ENCODE peak calls at places on chromosomes 12 and 14, in six cellular contexts. S is upper lobe of right lung, B is lower lobe of right lung, D is HepG2, T is Panc1, M is HCT116. O is an unnamed sample. For H3K9me3 and H3K4me1, the result is how much of the 10 kb centered on the place peaks cover.

GRCh38 chr14:72793154-72793725 is 100.7 kb downstream of the DPF3 start:
- DNase-seq in S (no peak), B (no peak), D (no peak), T (no peak), M (no peak), O (no peak)

GRCh38 chr12:57240069-57240921 is 10.7 kb downstream of the STAC3 start:
- DNase-seq in S (peak), B (peak), D (no peak), T (no peak), M (peak), O (peak)

GRCh38 chr12:47964102-47964723 is 817 bp downstream of the TMEM106C start:
- DNase-seq in S (no peak), B (no peak), D (no peak), T (no peak), M (no peak), O (no peak)

GRCh38 chr14:50003213-50004021 is 110.5 kb downstream of the ARF6 start:
- DNase-seq in S (peak), B (peak), D (peak), T (no peak), M (peak), O (peak)

GRCh38 chr12:12916135-12916956 is 25.0 kb downstream of the GPRC5A start:
- DNase-seq in S (peak), B (peak), D (peak), T (no peak), M (peak), O (peak)

GRCh38 chr14:61388173-61388975 is 67.0 kb downstream of the PRKCH start:
- DNase-seq in S (no peak), B (no peak), D (no peak), T (no peak), M (peak), O (peak)

GRCh38 chr12:132170637-132171292 is 26.5 kb downstream of the NOC4L start:
- DNase-seq in S (peak), B (peak), D (no peak), T (no peak), M (no peak), O (no peak)

GRCh38 chr12:125343649-125344048 is 278.4 kb downstream of the AACS start:
- DNase-seq in S (no peak), B (no peak), D (no peak), T (no peak), M (no peak), O (no peak)

GRCh38 chr14:52190532-52190931 is 77.0 kb upstream of the PTGDR start:
- DNase-seq in S (no peak), B (no peak), D (no peak), T (no peak), M (no peak), O (no peak)

GRCh38 chr12:27965966-27966365 is 6.6 kb downstream of the PTHLH start:
- DNase-seq in S (no peak), B (no peak), D (no peak), T (no peak), M (no peak), O (no peak)

GRCh38 chr12:118122264-118122663 is 13.7 kb upstream of the PEBP1 start:
- DNase-seq in S (peak), B (no peak), D (no peak), T (no peak), M (no peak), O (no peak)

GRCh38 chr12:31324845-31325523 is 966 bp downstream of the SINHCAF start:
- DNase-seq in S (peak), B (peak), D (no peak), T (no peak), M (no peak), O (peak)

GRCh38 chr12:116547955-116548471 is 11.2 kb upstream of the MAP1LC3B2 start:
- DNase-seq in S (no peak), B (no peak), D (no peak), T (no peak), M (no peak), O (no peak)

GRCh38 chr12:95213928-95214327 is 3.3 kb downstream of the FGD6 start:
- DNase-seq in S (no peak), B (no peak), D (no peak), T (no peak), M (no peak), O (no peak)

GRCh38 chr12:94510128-94510527 is 50.5 kb upstream of the CEP83 start:
- DNase-seq in S (no peak), B (no peak), D (no peak), T (no peak), M (no peak), O (no peak)

GRCh38 chr14:106224694-106224971 is 698.2 kb downstream of the TMEM121 start:
- DNase-seq in S (no peak), B (no peak), D (no peak), T (no peak), M (no peak), O (no peak)
- H3K9me3 ChIP-seq in S (under half), B (under half), D (under half), T (under half), M (under half), O (under half)

DNA sequence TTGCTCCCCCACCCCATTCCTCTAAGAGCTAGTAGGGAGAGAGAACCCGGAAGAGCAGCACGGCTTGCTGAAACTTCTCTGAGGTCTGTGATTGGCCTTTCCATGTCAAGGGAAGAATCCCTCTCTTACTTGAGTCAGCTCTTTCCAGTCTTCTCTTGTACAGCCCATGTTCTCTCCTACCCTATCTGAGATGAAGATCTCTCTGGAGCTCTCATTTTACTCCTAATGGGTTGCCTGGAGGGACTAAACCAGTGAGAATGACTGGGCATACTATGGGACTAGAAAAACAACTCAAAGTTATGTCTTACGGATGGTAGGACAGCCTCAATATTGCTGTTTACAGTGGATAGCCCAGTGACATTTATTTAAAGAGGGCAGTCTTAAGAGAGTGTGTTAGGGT is 16.7 kb downstream of the ETV6 start:
- DNase-seq in S (no peak), B (no peak), D (no peak), T (no peak), M (no peak), O (no peak)
- H3K27ac ChIP-seq in S (no peak), B (no peak), D (no peak), T (no peak), M (no peak), O (no peak)

GRCh38 chr14:54681819-54682261 is 114.9 kb downstream of the SAMD4A start:
- DNase-seq in S (no peak), B (no peak), D (no peak), T (no peak), M (no peak), O (no peak)
- H3K4me1 ChIP-seq in S (under half), B (under half), D (under half), T (under half), M (under half), O (under half)

GRCh38 chr14:106044515-106044914 is 518.1 kb downstream of the TMEM121 start:
- DNase-seq in S (no peak), B (no peak), D (no peak), T (no peak), M (no peak), O (no peak)
- H3K9me3 ChIP-seq in S (under half), B (under half), D (under half), T (under half), M (under half), O (under half)

GRCh38 chr14:104866451-104867370 is 1.6 kb downstream of the CEP170B start:
- DNase-seq in S (peak), B (peak), D (no peak), T (no peak), M (no peak), O (no peak)

GRCh38 chr14:104867371-104868059 is 2.4 kb downstream of the CEP170B start:
- DNase-seq in S (no peak), B (no peak), D (no peak), T (no peak), M (no peak), O (no peak)

GRCh38 chr14:104864267-104865068 is 600 bp upstream of the CEP170B start:
- DNase-seq in S (peak), B (peak), D (peak), T (no peak), M (peak), O (peak)

GRCh38 chr14:104865069-104865630 is at the start of gene CEP170B:
- DNase-seq in S (peak), B (peak), D (no peak), T (no peak), M (no peak), O (no peak)

DNA sequence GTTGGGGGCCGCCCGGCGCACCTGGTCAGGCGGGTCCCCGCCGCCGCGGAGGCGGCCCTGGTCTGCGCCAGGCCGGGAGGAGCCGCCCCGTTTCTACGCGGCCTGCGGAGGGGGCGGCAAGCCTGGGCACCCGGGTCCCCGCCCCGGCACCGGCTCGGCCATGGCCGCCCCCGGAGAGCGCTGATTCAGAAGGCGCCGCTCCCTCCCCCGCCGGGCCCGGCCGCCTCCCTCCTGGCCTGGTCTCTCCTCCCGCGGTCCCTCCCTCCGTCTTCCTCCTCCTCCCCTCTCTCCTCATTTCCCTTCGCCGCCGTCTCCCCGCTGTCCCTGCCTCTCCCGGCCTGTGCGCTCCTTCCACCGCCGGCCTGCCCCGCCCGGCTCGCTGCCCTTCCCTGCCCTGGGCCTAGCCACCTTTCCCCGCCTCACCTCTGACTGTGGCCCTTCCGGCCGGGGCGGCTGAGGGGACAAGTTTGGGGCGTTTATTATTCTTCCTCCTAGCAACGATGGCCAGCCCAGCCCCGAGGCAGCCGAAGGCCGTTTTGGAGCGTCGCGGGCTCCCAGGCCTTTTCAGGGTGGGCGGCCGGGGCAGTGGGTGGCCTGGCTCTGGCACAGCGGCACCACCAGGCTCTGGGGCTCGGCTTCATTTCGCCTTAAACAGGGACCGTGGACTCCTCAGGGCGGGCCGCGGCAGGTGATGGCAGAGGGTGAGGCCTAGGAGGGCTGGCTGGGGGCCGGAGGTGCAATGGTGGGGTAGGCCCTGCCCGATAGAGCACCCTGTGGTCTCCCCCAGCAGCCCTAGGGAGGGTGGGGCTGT is 768 bp downstream of the CEP170B start:
- DNase-seq in S (peak), B (peak), D (no peak), T (no peak), M (peak), O (peak)
- H3K27ac ChIP-seq in S (peak), B (peak), D (peak), T (peak), M (peak), O (peak)

GRCh38 chr12:6202846-6203245 is 2.6 kb downstream of the CD9 start:
- DNase-seq in S (no peak), B (no peak), D (no peak), T (no peak), M (no peak), O (no peak)
- H3K4me1 ChIP-seq in S (half or more), B (half or more), D (under half), T (under half), M (under half), O (under half)

GRCh38 chr14:98345186-98345585 is 926.8 kb downstream of the BCL11B start:
- DNase-seq in S (no peak), B (no peak), D (no peak), T (no peak), M (no peak), O (no peak)
- H3K9me3 ChIP-seq in S (under half), B (under half), D (half or more), T (under half), M (under half), O (under half)